ENCODE peak calls at places on chromosomes 7 and 10, in seven cellular contexts. One of them, this sample, is unnamed.

GRCh38 chr7:148815612-148816011 is 68.5 kb downstream of the EZH2 start:
- DNase-seq in Caco-2: no peak
- DNase-seq in neural progenitor cell: no peak
- DNase-seq in tibial artery: no peak
- DNase-seq in bronchial epithelial cell: peak
- DNase-seq in A549: no peak
- DNase-seq in spleen: no peak
- DNase-seq in this sample: no peak

GRCh38 chr7:131039355-131039762 is 288.3 kb upstream of the MKLN1 start:
- DNase-seq in spleen: no peak
- DNase-seq in Caco-2: no peak
- DNase-seq in neural progenitor cell: no peak
- DNase-seq in bronchial epithelial cell: no peak
- DNase-seq in tibial artery: no peak
- DNase-seq in A549: no peak
- DNase-seq in this sample: no peak

GRCh38 chr10:7192831-7193348 is 217.9 kb downstream of the SFMBT2 start:
- DNase-seq in neural progenitor cell: no peak
- DNase-seq in spleen: no peak
- DNase-seq in A549: no peak
- DNase-seq in Caco-2: no peak
- DNase-seq in tibial artery: no peak
- DNase-seq in bronchial epithelial cell: no peak
- DNase-seq in this sample: no peak

GRCh38 chr7:155858521-155859061 is 46.3 kb upstream of the SHH start:
- DNase-seq in bronchial epithelial cell: peak
- DNase-seq in A549: peak
- DNase-seq in spleen: peak
- DNase-seq in Caco-2: no peak
- DNase-seq in tibial artery: peak
- DNase-seq in neural progenitor cell: no peak
- DNase-seq in this sample: no peak

GRCh38 chr10:125911145-125911544 is 14.8 kb downstream of the FANK1 start:
- DNase-seq in neural progenitor cell: no peak
- DNase-seq in spleen: no peak
- DNase-seq in A549: no peak
- DNase-seq in bronchial epithelial cell: no peak
- DNase-seq in tibial artery: no peak
- DNase-seq in Caco-2: no peak
- DNase-seq in this sample: no peak

GRCh38 chr7:45108863-45109262 is 2.6 kb downstream of the TBRG4 start:
- DNase-seq in neural progenitor cell: no peak
- DNase-seq in tibial artery: no peak
- DNase-seq in Caco-2: no peak
- DNase-seq in bronchial epithelial cell: no peak
- DNase-seq in A549: no peak
- DNase-seq in spleen: peak
- DNase-seq in this sample: no peak

GRCh38 chr10:116671274-116671926 is 50.6 kb downstream of the PNLIPRP2 start:
- DNase-seq in neural progenitor cell: no peak
- DNase-seq in A549: no peak
- DNase-seq in bronchial epithelial cell: peak
- DNase-seq in tibial artery: no peak
- DNase-seq in spleen: no peak
- DNase-seq in Caco-2: no peak
- DNase-seq in this sample: no peak

GRCh38 chr10:29908977-29909376 is 150.4 kb downstream of the JCAD start:
- DNase-seq in spleen: no peak
- DNase-seq in neural progenitor cell: no peak
- DNase-seq in Caco-2: no peak
- DNase-seq in A549: no peak
- DNase-seq in tibial artery: no peak
- DNase-seq in bronchial epithelial cell: no peak
- DNase-seq in this sample: no peak

GRCh38 chr7:114312649-114313048 is 102.0 kb upstream of the FOXP2 start:
- DNase-seq in A549: no peak
- DNase-seq in Caco-2: no peak
- DNase-seq in tibial artery: no peak
- DNase-seq in neural progenitor cell: no peak
- DNase-seq in spleen: no peak
- DNase-seq in bronchial epithelial cell: no peak
- DNase-seq in this sample: no peak

GRCh38 chr7:88546808-88547207 is 212.7 kb upstream of the ZNF804B start:
- DNase-seq in neural progenitor cell: peak
- DNase-seq in tibial artery: no peak
- DNase-seq in spleen: no peak
- DNase-seq in A549: peak
- DNase-seq in bronchial epithelial cell: peak
- DNase-seq in Caco-2: no peak
- DNase-seq in this sample: no peak

GRCh38 chr10:43000651-43001426 is 76.0 kb upstream of the RET start:
- DNase-seq in neural progenitor cell: no peak
- DNase-seq in spleen: peak
- DNase-seq in tibial artery: peak
- DNase-seq in Caco-2: peak
- DNase-seq in bronchial epithelial cell: no peak
- DNase-seq in A549: no peak
- DNase-seq in this sample: no peak

GRCh38 chr10:133072776-133073390 is 14.8 kb upstream of the ADGRA1 start:
- DNase-seq in bronchial epithelial cell: no peak
- DNase-seq in neural progenitor cell: no peak
- DNase-seq in A549: no peak
- DNase-seq in tibial artery: no peak
- DNase-seq in spleen: no peak
- DNase-seq in Caco-2: no peak
- DNase-seq in this sample: no peak

GRCh38 chr10:73096041-73096451 is 620 bp downstream of the P4HA1 start:
- DNase-seq in tibial artery: peak
- DNase-seq in Caco-2: peak
- DNase-seq in bronchial epithelial cell: peak
- DNase-seq in neural progenitor cell: peak
- DNase-seq in spleen: peak
- DNase-seq in A549: peak
- DNase-seq in this sample: peak

GRCh38 chr7:120799813-120800483 is 58.0 kb downstream of the TSPAN12 start:
- DNase-seq in neural progenitor cell: no peak
- DNase-seq in tibial artery: no peak
- DNase-seq in Caco-2: no peak
- DNase-seq in A549: no peak
- DNase-seq in bronchial epithelial cell: no peak
- DNase-seq in spleen: no peak
- DNase-seq in this sample: no peak

DNA sequence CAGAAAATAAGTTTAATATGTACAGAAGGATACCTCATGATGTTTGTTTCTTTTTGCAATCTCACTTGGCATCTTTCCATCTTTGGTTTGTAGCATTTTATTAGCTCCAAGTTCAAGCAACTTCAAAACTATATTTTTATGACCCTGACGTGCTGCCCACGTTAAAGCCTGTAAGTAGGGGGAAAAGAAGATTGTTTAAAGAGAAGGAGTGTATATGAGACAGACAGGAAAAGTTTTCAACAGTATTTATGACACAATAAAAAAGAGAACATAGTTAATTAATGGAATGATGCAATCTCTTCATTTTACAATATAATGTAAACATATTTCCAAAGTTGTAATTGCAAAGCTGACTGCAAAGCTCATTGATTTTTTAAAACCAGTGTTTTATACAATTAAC is 42.6 kb downstream of the ASZ1 start:
- DNase-seq in tibial artery: no peak
- DNase-seq in spleen: no peak
- DNase-seq in neural progenitor cell: no peak
- DNase-seq in bronchial epithelial cell: no peak
- DNase-seq in Caco-2: no peak
- DNase-seq in A549: no peak
- DNase-seq in this sample: no peak
- H3K4me3 ChIP-seq in tibial artery: no peak
- H3K4me3 ChIP-seq in spleen: no peak
- H3K4me3 ChIP-seq in neural progenitor cell: no peak
- H3K4me3 ChIP-seq in bronchial epithelial cell: no peak
- H3K4me3 ChIP-seq in Caco-2: no peak
- H3K4me3 ChIP-seq in A549: no peak
- H3K4me3 ChIP-seq in this sample: no peak

GRCh38 chr10:36473122-36473521 is 652.3 kb upstream of the ANKRD30A start:
- DNase-seq in neural progenitor cell: no peak
- DNase-seq in bronchial epithelial cell: no peak
- DNase-seq in Caco-2: no peak
- DNase-seq in tibial artery: no peak
- DNase-seq in spleen: no peak
- DNase-seq in A549: no peak
- DNase-seq in this sample: no peak
- H3K4me3 ChIP-seq in neural progenitor cell: no peak
- H3K4me3 ChIP-seq in bronchial epithelial cell: no peak
- H3K4me3 ChIP-seq in Caco-2: no peak
- H3K4me3 ChIP-seq in tibial artery: no peak
- H3K4me3 ChIP-seq in spleen: no peak
- H3K4me3 ChIP-seq in A549: no peak
- H3K4me3 ChIP-seq in this sample: no peak

DNA sequence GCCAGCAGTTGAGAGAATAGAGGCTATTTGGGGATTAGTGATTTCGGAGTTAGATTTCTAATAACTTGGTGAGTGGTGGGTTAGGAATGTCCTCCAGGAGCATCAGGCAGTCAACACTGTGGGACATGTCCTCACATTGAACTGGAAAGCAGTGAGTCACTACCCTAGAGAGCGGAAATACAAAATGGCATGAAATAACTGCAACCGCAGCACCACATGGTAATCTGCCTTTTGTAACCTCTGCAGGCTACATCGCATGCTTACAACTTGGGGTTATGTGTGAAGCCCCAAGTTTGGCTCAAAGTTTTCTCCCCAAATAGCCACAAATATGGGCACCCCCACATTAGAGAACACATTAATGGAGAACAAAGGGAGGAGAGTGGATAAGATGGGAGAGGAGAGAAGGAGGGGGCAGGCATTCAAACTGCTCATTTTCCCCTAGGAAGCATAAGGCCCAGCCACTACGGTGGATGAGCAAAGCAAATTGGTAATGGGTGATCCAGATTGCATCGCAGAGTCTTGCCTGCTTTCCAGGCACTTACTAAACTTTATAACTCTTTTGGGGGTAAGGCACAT is 22.0 kb upstream of the SLF2 start:
- DNase-seq in spleen: no peak
- DNase-seq in A549: peak
- DNase-seq in bronchial epithelial cell: peak
- DNase-seq in tibial artery: no peak
- DNase-seq in neural progenitor cell: no peak
- DNase-seq in Caco-2: no peak
- DNase-seq in this sample: no peak
- H3K4me3 ChIP-seq in spleen: no peak
- H3K4me3 ChIP-seq in A549: no peak
- H3K4me3 ChIP-seq in bronchial epithelial cell: no peak
- H3K4me3 ChIP-seq in tibial artery: no peak
- H3K4me3 ChIP-seq in neural progenitor cell: no peak
- H3K4me3 ChIP-seq in Caco-2: no peak
- H3K4me3 ChIP-seq in this sample: no peak

DNA sequence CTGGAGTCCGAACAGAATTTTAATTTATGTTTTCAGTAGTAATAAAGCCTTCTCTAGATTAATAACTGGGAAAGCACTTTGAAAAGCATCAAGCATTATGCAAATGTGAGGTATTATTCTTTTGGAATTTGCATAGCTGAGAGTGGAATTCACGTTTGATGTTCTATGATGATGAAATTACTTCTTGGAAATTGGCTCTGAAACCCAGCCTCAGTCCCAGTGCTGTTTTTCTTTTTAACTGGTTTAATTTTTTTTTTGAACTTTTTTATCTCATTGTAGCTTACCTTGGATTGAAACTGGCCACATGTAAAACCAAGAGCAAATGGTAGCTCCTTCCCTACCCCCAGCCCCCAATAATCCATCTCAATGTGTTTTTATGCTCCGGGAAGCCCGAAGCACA is 1.2 kb downstream of the TBXAS1 start:
- DNase-seq in tibial artery: no peak
- DNase-seq in A549: no peak
- DNase-seq in spleen: no peak
- DNase-seq in neural progenitor cell: no peak
- DNase-seq in bronchial epithelial cell: no peak
- DNase-seq in Caco-2: no peak
- DNase-seq in this sample: no peak
- H3K4me3 ChIP-seq in tibial artery: peak
- H3K4me3 ChIP-seq in A549: no peak
- H3K4me3 ChIP-seq in spleen: peak
- H3K4me3 ChIP-seq in neural progenitor cell: no peak
- H3K4me3 ChIP-seq in bronchial epithelial cell: no peak
- H3K4me3 ChIP-seq in Caco-2: no peak
- H3K4me3 ChIP-seq in this sample: peak

GRCh38 chr7:151115836-151116418 is 29.7 kb downstream of the AGAP3 start:
- DNase-seq in Caco-2: no peak
- DNase-seq in tibial artery: no peak
- DNase-seq in spleen: no peak
- DNase-seq in A549: no peak
- DNase-seq in bronchial epithelial cell: peak
- DNase-seq in neural progenitor cell: no peak
- DNase-seq in this sample: no peak

GRCh38 chr7:151115121-151115835 is 29.0 kb downstream of the AGAP3 start:
- DNase-seq in spleen: no peak
- DNase-seq in A549: no peak
- DNase-seq in neural progenitor cell: peak
- DNase-seq in Caco-2: no peak
- DNase-seq in bronchial epithelial cell: no peak
- DNase-seq in tibial artery: no peak
- DNase-seq in this sample: no peak

GRCh38 chr7:151116603-151117002 is 30.3 kb downstream of the AGAP3 start:
- DNase-seq in A549: no peak
- DNase-seq in bronchial epithelial cell: no peak
- DNase-seq in Caco-2: no peak
- DNase-seq in neural progenitor cell: no peak
- DNase-seq in spleen: no peak
- DNase-seq in tibial artery: no peak
- DNase-seq in this sample: no peak

GRCh38 chr7:151113344-151114150 is 27.3 kb downstream of the AGAP3 start:
- DNase-seq in Caco-2: peak
- DNase-seq in tibial artery: no peak
- DNase-seq in neural progenitor cell: peak
- DNase-seq in bronchial epithelial cell: peak
- DNase-seq in spleen: no peak
- DNase-seq in A549: peak
- DNase-seq in this sample: no peak

GRCh38 chr7:151114151-151115090 is 28.1 kb downstream of the AGAP3 start:
- DNase-seq in neural progenitor cell: peak
- DNase-seq in Caco-2: no peak
- DNase-seq in spleen: no peak
- DNase-seq in bronchial epithelial cell: peak
- DNase-seq in tibial artery: no peak
- DNase-seq in A549: no peak
- DNase-seq in this sample: no peak
- H3K4me3 ChIP-seq in neural progenitor cell: peak
- H3K4me3 ChIP-seq in Caco-2: no peak
- H3K4me3 ChIP-seq in spleen: no peak
- H3K4me3 ChIP-seq in bronchial epithelial cell: peak
- H3K4me3 ChIP-seq in tibial artery: peak
- H3K4me3 ChIP-seq in A549: no peak
- H3K4me3 ChIP-seq in this sample: no peak